ENCODE peak calls at places on chromosome 13, in five cellular contexts. O is neuronal stem cell, P is K562, E is endothelial cell of umbilical vein, U is GM23248. H is an unnamed sample.

GRCh38 chr13:32086791-32087441 is 55.3 kb downstream of the FRY start:
- DNase-seq in O (no peak), P (no peak), E (no peak), U (peak; percentile 7), H (no peak)

GRCh38 chr13:113207890-113208423 is 512 bp downstream of the PCID2 start:
- DNase-seq in O (peak; percentile 50), P (peak; percentile 45), E (peak; percentile 70), U (peak; percentile 83), H (no peak)

GRCh38 chr13:90447735-90448103 is 899.8 kb upstream of the MIR17HG start:
- DNase-seq in O (no peak), P (no peak), E (peak; percentile 33), U (peak; percentile 76), H (peak; percentile 1)

GRCh38 chr13:104106705-104107393 is 1040.6 kb upstream of the SLC10A2 start:
- DNase-seq in O (no peak), P (no peak), E (peak; percentile 91), U (no peak), H (no peak)

GRCh38 chr13:74047925-74048324 is 86.3 kb downstream of the KLF12 start:
- DNase-seq in O (no peak), P (no peak), E (peak; percentile 15), U (peak; percentile 24), H (peak; percentile 7)

GRCh38 chr13:46031581-46032263 is 20.8 kb downstream of the ZC3H13 start:
- DNase-seq in O (no peak), P (no peak), E (no peak), U (no peak), H (no peak)

GRCh38 chr13:41059466-41059865 is 1.8 kb upstream of the WBP4 start:
- DNase-seq in O (no peak), P (no peak), E (peak; percentile 72), U (peak; percentile 63), H (no peak)

GRCh38 chr13:27830010-27830409 is 37.7 kb downstream of the GSX1 start:
- DNase-seq in O (peak; percentile 67), P (peak; percentile 53), E (peak; percentile 34), U (peak; percentile 45), H (peak; percentile 32)

GRCh38 chr13:47146991-47147783 is 250.3 kb upstream of the HTR2A start:
- DNase-seq in O (no peak), P (no peak), E (no peak), U (no peak), H (no peak)

GRCh38 chr13:83216521-83217245 is 665.6 kb downstream of the SLITRK1 start:
- DNase-seq in O (no peak), P (no peak), E (no peak), U (peak; percentile 52), H (no peak)

GRCh38 chr13:83215627-83216026 is 666.6 kb downstream of the SLITRK1 start:
- DNase-seq in O (no peak), P (no peak), E (no peak), U (peak; percentile 81), H (no peak)

GRCh38 chr13:83214452-83214851 is 667.8 kb downstream of the SLITRK1 start:
- DNase-seq in O (no peak), P (no peak), E (no peak), U (no peak), H (no peak)

GRCh38 chr13:83211301-83211700 is 671.0 kb downstream of the SLITRK1 start:
- DNase-seq in O (no peak), P (no peak), E (no peak), U (peak; percentile 62), H (no peak)
- H3K9ac ChIP-seq in O (no peak overlapping the region), P (no peak overlapping the region), E (no peak overlapping the region), U (no peak overlapping the region), H (no peak overlapping the region)

GRCh38 chr13:51501592-51502205 is 48.9 kb upstream of the INTS6 start:
- DNase-seq in O (no peak), P (no peak), E (no peak), U (peak; percentile 82), H (no peak)
- H2AFZ ChIP-seq in O (no peak overlapping the region), P (no peak overlapping the region), E (no peak overlapping the region), U (no peak overlapping the region), H (no peak overlapping the region)

GRCh38 chr13:30905932-30906383 is at the start of gene MEDAG:
- DNase-seq in O (no peak), P (no peak), E (peak; percentile 85), U (peak; percentile 96), H (no peak)
- H3K9ac ChIP-seq in O (peak within 1 kb of the TSS; percentile 63), P (no peak within 1 kb of the TSS), E (peak within 1 kb of the TSS; percentile 81), U (peak within 1 kb of the TSS; percentile 96), H (no peak within 1 kb of the TSS)

GRCh38 chr13:106517151-106517847 is 18.2 kb downstream of the EFNB2 start:
- DNase-seq in O (no peak), P (no peak), E (no peak), U (no peak), H (no peak)

GRCh38 chr13:106514928-106515634 is 20.4 kb downstream of the EFNB2 start:
- DNase-seq in O (no peak), P (no peak), E (no peak), U (no peak), H (no peak)

GRCh38 chr13:106515635-106516254 is 19.7 kb downstream of the EFNB2 start:
- DNase-seq in O (no peak), P (no peak), E (no peak), U (no peak), H (no peak)

GRCh38 chr13:106513608-106514007 is 21.9 kb downstream of the EFNB2 start:
- DNase-seq in O (no peak), P (no peak), E (no peak), U (no peak), H (no peak)

GRCh38 chr13:106513025-106513424 is 22.4 kb downstream of the EFNB2 start:
- DNase-seq in O (no peak), P (no peak), E (peak; percentile 81), U (peak; percentile 9), H (no peak)
- H2AFZ ChIP-seq in O (no peak overlapping the region), P (no peak overlapping the region), E (peak overlapping the region; percentile 15), U (no peak overlapping the region), H (no peak overlapping the region)